ENCODE peak calls at places on chromosomes 5 and 9, in four cellular contexts. L is K562, J is HepG2, G is GM12878. Y is an unnamed sample.

GRCh38 chr5:1172670-1173404 is 28.6 kb upstream of the SLC6A19 start:
- DNase-seq in L (no peak), J (no peak), G (no peak), Y (no peak)

GRCh38 chr9:132141948-132142594 is 19.8 kb upstream of the NTNG2 start:
- DNase-seq in L (no peak), J (no peak), G (no peak), Y (no peak)

GRCh38 chr5:41869150-41869738 is 981 bp downstream of the OXCT1 start:
- DNase-seq in L (peak), J (no peak), G (no peak), Y (peak)

GRCh38 chr5:39760385-39761198 is 335.8 kb upstream of the DAB2 start:
- DNase-seq in L (no peak), J (no peak), G (no peak), Y (no peak)

GRCh38 chr9:93133641-93134017 is 422 bp downstream of the NINJ1 start:
- DNase-seq in L (peak), J (peak), G (no peak), Y (peak)

GRCh38 chr5:61623401-61624069 is 291.5 kb downstream of the ZSWIM6 start:
- DNase-seq in L (peak), J (peak), G (no peak), Y (peak)

GRCh38 chr9:112025886-112026285 is 129.3 kb downstream of the UGCG start:
- DNase-seq in L (no peak), J (no peak), G (no peak), Y (no peak)

GRCh38 chr5:168042284-168043080 is 249.0 kb upstream of the WWC1 start:
- DNase-seq in L (no peak), J (no peak), G (no peak), Y (no peak)

GRCh38 chr9:93262537-93263310 is 78.8 kb downstream of the WNK2 start:
- DNase-seq in L (no peak), J (no peak), G (no peak), Y (peak)

GRCh38 chr5:108561416-108562204 is 179.7 kb upstream of the FBXL17 start:
- DNase-seq in L (no peak), J (no peak), G (no peak), Y (no peak)

GRCh38 chr9:96495341-96495740 is 45.4 kb downstream of the HABP4 start:
- DNase-seq in L (no peak), J (no peak), G (no peak), Y (no peak)

GRCh38 chr9:111622626-111623025 is 8.5 kb upstream of the DNAJC25 start:
- DNase-seq in L (no peak), J (peak), G (no peak), Y (no peak)

GRCh38 chr5:92471861-92472260 is 1088.7 kb upstream of the ARRDC3 start:
- DNase-seq in L (no peak), J (no peak), G (no peak), Y (no peak)

GRCh38 chr9:72065076-72065475 is 4.7 kb upstream of the C9orf57 start:
- DNase-seq in L (no peak), J (no peak), G (no peak), Y (no peak)

GRCh38 chr9:133782157-133783130 is 44.3 kb upstream of the SARDH start:
- DNase-seq in L (peak), J (peak), G (peak), Y (peak)

GRCh38 chr9:136546697-136547481 is 1.0 kb upstream of the NOTCH1 start:
- DNase-seq in L (peak), J (no peak), G (no peak), Y (no peak)

GRCh38 chr9:114171500-114171899 is 16.2 kb downstream of the COL27A1 start:
- DNase-seq in L (no peak), J (no peak), G (no peak), Y (no peak)
- TF ChIP-seq ETV6 in L (no peak), J (no peak), G (no peak), Y (no peak)

DNA sequence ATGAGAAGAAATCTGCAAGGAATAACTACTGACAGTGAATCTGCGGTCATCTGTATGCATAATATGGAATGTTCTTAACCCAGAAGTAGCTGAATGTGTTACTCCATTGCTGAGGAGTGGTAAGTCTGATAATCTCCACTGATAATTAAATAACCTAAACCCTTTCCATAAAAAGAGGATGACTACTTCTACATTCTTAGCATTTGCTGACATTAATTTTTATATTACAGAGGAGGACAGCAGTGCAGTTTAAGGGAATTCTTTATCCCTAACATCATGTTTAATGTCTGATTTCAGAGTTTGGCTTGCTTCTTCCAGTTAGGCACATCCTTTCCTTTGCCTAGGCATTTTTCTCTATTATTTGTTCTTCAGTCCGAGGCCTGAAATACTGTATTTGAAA is 52.2 kb downstream of the CDC42SE2 start:
- DNase-seq in L (no peak), J (no peak), G (no peak), Y (no peak)
- TF ChIP-seq ETV6 in L (no peak), J (no peak), G (no peak), Y (no peak)

GRCh38 chr5:137036630-137037029 is 462.5 kb downstream of the SPOCK1 start:
- DNase-seq in L (no peak), J (no peak), G (no peak), Y (peak)
- TF ChIP-seq ETV6 in L (no peak), J (no peak), G (no peak), Y (no peak)

DNA sequence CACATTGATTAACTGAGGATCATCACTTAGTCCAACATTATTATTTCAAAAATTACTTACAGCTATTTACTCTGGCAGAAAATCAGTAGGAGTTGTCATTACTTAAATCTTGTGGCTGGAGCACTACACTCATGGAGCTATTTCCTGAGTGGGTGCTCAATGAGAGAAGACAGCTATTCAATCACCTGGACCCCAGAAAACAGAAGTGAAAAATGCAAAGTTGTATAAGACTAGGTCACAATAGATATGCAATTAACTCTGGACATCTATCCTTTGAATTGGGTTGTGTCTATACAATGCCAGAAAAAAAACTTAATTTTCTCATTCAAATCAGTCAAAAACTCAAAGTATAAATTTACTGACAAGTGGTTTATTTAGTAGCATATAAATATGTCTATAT is 340.9 kb downstream of the EFNA5 start:
- DNase-seq in L (no peak), J (no peak), G (no peak), Y (no peak)
- TF ChIP-seq ETV6 in L (no peak), J (no peak), G (no peak), Y (no peak)

Y was measured in WTC11.